ENCODE peak calls at places on chromosomes 6 and 20, in five cellular contexts. K is GM23248, P is HCT116, A is MM.1S, V is GM23338. W is an unnamed sample.

GRCh38 chr20:36924167-36925045 is 27.1 kb downstream of the SAMHD1 start:
- DNase-seq in K (no peak), P (no peak), A (no peak), V (no peak), W (no peak)

GRCh38 chr6:104640141-104640700 is 219.5 kb downstream of the HACE1 start:
- DNase-seq in K (no peak), P (no peak), A (no peak), V (no peak), W (peak; percentile 93)

GRCh38 chr6:11734861-11735652 is 43.5 kb downstream of the ADTRP start:
- DNase-seq in K (no peak), P (no peak), A (no peak), V (no peak), W (no peak)

GRCh38 chr6:53066059-53066406 is 829 bp downstream of the FBXO9 start:
- DNase-seq in K (peak; percentile 80), P (no peak), A (no peak), V (peak; percentile 35), W (peak; percentile 15)

GRCh38 chr6:160102956-160103824 is 18.4 kb upstream of the SLC22A1 start:
- DNase-seq in K (peak; percentile 66), P (peak; percentile 46), A (no peak), V (peak; percentile 77), W (peak; percentile 47)

GRCh38 chr6:99282479-99283062 is 66.9 kb downstream of the FAXC start:
- DNase-seq in K (peak; percentile 59), P (peak; percentile 7), A (peak; percentile 15), V (peak; percentile 49), W (peak; percentile 18)

GRCh38 chr20:37882961-37883712 is 19.8 kb upstream of the VSTM2L start:
- DNase-seq in K (no peak), P (no peak), A (no peak), V (no peak), W (no peak)

GRCh38 chr6:4668271-4669179 is 107.7 kb upstream of the CDYL start:
- DNase-seq in K (peak; percentile 69), P (no peak), A (no peak), V (no peak), W (no peak)

GRCh38 chr20:14488756-14489479 is 151.5 kb upstream of the FLRT3 start:
- DNase-seq in K (no peak), P (no peak), A (no peak), V (no peak), W (no peak)

GRCh38 chr20:38723069-38723981 is 961 bp upstream of the SLC32A1 start:
- DNase-seq in K (peak; percentile 32), P (no peak), A (no peak), V (peak; percentile 61), W (no peak)

GRCh38 chr20:10276886-10277580 is 58.4 kb downstream of the SNAP25 start:
- DNase-seq in K (no peak), P (no peak), A (no peak), V (no peak), W (no peak)

GRCh38 chr6:143000771-143001170 is 55.8 kb upstream of the HIVEP2 start:
- DNase-seq in K (no peak), P (no peak), A (no peak), V (no peak), W (no peak)

GRCh38 chr6:34178361-34179105 is 32.6 kb upstream of the GRM4 start:
- DNase-seq in K (no peak), P (no peak), A (no peak), V (no peak), W (no peak)

GRCh38 chr6:89853068-89853467 is 23.4 kb downstream of the CASP8AP2 start:
- DNase-seq in K (peak; percentile 46), P (no peak), A (no peak), V (no peak), W (no peak)

GRCh38 chr6:107246249-107246971 is 131.1 kb upstream of the BEND3 start:
- DNase-seq in K (no peak), P (no peak), A (no peak), V (no peak), W (no peak)

GRCh38 chr6:53044071-53044470 is 21.1 kb upstream of the FBXO9 start:
- DNase-seq in K (peak; percentile 81), P (no peak), A (no peak), V (peak; percentile 47), W (no peak)

GRCh38 chr6:88867841-88868558 is 95.4 kb downstream of the RNGTT start:
- DNase-seq in K (peak; percentile 76), P (no peak), A (no peak), V (no peak), W (no peak)

GRCh38 chr20:51373713-51374481 is 168.6 kb downstream of the NFATC2 start:
- DNase-seq in K (no peak), P (no peak), A (no peak), V (no peak), W (no peak)

GRCh38 chr6:158160932-158161539 is 7.0 kb downstream of the SERAC1 start:
- DNase-seq in K (peak; percentile 68), P (no peak), A (no peak), V (no peak), W (no peak)

GRCh38 chr6:113644861-113645575 is 212.1 kb upstream of the MARCKS start:
- DNase-seq in K (peak; percentile 95), P (peak; percentile 40), A (no peak), V (no peak), W (no peak)

GRCh38 chr6:75158176-75158575 is 47.7 kb downstream of the COL12A1 start:
- DNase-seq in K (no peak), P (no peak), A (no peak), V (no peak), W (no peak)

GRCh38 chr6:129860901-129861665 is at the start of gene TMEM244:
- DNase-seq in K (peak; percentile 91), P (no peak), A (peak; percentile 73), V (no peak), W (no peak)

GRCh38 chr6:27605401-27606342 is 132.8 kb upstream of the ZNF184 start:
- DNase-seq in K (peak; percentile 84), P (peak; percentile 85), A (no peak), V (peak; percentile 87), W (no peak)

GRCh38 chr6:38774933-38775707 is 60.0 kb downstream of the DNAH8 start:
- DNase-seq in K (no peak), P (no peak), A (no peak), V (no peak), W (no peak)

GRCh38 chr6:105429676-105430075 is 26.8 kb upstream of the PREP start:
- DNase-seq in K (peak; percentile 81), P (no peak), A (no peak), V (no peak), W (no peak)

GRCh38 chr20:63507083-63507743 is 8.3 kb upstream of the EEF1A2 start:
- DNase-seq in K (no peak), P (no peak), A (no peak), V (no peak), W (no peak)

GRCh38 chr6:107246972-107247615 is 131.8 kb upstream of the BEND3 start:
- DNase-seq in K (no peak), P (no peak), A (no peak), V (no peak), W (no peak)

DNA sequence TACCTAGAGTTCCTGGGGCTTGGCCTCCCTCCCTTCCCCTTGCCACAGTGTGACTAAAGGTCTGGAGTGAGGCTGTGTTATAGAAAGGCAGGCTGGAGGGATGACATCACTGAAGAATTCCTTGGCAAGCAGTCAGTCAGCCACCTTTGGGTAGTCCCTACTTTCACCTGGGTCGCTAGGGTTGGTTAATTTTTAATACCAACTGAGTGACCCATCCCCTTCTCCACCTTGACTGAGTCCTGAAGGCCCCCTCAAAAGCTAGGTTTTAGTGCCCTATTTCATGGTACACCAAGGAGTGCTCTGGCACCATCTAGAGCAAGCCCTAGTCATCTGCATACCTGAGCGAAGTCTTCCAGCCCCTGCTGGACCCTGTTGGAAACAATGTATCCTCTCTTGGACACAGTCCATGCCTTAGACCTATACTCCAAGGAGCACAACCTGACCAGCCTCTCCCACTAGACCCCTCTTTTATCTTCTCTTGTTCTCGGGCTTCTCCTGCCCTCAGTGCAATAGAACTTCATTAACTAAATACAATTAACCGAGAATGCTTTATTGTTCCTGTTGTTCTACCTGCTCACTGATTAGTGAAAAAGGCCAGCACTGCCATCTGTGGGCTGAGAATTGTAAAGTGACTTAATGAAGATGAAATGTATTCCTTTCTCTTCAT is 44.6 kb downstream of the RIN2 start:
- DNase-seq in K (peak; percentile 48), P (peak; percentile 47), A (peak; percentile 72), V (peak; percentile 58), W (no peak)
- H2AFZ ChIP-seq in K (no peak overlapping the region), P (peak overlapping the region; percentile 30), A (peak overlapping the region; percentile 41), V (no peak overlapping the region), W (no peak overlapping the region)

GRCh38 chr6:1208876-1209275 is 103.0 kb upstream of the FOXQ1 start:
- DNase-seq in K (no peak), P (no peak), A (no peak), V (no peak), W (no peak)
- TF ChIP-seq EZH2phosphoT487 in K (no peak), P (no peak), A (no peak), V (no peak), W (no peak)

DNA sequence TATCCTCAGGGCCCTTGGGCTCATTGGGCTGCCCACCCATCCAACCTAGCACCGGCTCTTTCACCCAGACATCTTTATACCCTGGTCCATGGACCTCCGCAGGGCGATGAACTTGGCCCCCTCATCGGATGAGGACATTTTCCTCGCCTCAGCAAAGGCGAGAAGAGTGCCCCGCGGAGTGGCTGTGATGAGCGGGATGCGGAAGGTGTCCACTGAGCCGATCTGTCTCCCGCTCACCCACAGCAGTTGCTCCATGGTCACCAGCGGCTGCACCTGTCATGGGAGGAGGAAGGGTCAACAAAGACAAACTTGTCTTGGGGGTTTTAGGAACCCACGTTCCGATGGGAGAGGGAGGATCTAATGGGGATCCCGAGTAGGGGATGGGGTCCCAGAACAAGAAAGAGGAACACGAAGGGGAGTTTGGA is 690 bp downstream of the NEU1 start:
- DNase-seq in K (no peak), P (no peak), A (no peak), V (no peak), W (no peak)
- H2AFZ ChIP-seq in K (peak overlapping the region; percentile 80), P (no peak overlapping the region), A (peak overlapping the region; percentile 63), V (no peak overlapping the region), W (no peak overlapping the region)

DNA sequence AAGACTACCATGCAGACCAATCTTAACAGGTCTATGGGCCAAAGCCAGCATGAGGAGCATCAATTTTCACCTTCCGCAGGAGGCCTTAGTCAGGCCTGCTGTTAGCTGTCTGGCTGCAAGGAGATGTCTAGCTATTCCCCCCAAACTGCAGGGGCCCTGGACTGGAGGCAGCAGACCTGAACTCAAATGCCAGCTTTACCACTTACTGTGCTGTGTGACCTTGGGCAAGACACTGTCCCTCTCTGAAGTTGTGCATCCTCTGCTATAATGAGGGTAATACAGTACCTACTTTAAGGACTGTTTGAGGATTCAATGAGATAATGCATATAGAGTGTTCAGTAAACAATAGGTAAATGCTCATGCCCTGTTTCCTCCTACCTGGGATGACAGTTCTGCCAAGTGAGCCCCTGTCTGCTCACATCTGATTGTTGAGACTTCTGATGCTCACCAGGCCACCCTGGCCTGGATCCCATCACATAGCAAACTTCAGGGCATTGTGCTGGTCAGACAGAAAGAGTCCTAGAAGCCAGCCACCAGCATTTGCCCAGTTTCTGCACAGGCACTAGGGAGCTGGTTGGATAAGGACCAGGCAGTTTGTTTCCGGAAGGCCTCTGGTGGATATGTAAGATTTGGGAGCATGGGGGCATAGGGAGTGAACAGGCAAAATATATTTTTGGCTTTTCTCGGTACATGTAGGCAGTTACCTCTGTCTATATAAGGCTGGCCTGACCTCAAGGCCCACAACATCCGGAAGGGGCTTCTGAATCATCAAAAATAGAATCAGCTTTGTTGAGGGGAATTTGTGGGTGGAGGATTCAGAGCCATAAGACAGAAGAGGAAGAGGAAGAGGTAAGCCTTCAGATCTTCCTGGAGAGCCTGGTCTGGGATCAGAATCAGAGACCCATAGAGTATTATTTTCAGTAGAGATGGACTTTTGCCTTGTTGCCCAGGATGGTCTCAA is 2.3 kb upstream of the OCSTAMP start:
- DNase-seq in K (no peak), P (no peak), A (peak; percentile 92), V (no peak), W (no peak)
- TF ChIP-seq EZH2phosphoT487 in K (no peak), P (no peak), A (no peak), V (no peak), W (no peak)

GRCh38 chr6:44456070-44456965 is 68.8 kb downstream of the CDC5L start:
- DNase-seq in K (peak; percentile 83), P (peak; percentile 41), A (peak; percentile 61), V (peak; percentile 64), W (peak; percentile 66)
- H2AFZ ChIP-seq in K (peak overlapping the region; percentile 88), P (no peak overlapping the region), A (no peak overlapping the region), V (no peak overlapping the region), W (no peak overlapping the region)

W was measured in OCI-LY7.